ENCODE peak calls at places on chromosomes 3 and 15, in five cellular contexts. One of them, this sample, is unnamed.

GRCh38 chr3:30664884-30665283 is 58.5 kb downstream of the TGFBR2 start:
- DNase-seq in mammary epithelial cell: no peak
- DNase-seq in PC-9: no peak
- DNase-seq in NT2/D1: no peak
- DNase-seq in keratinocyte: no peak
- DNase-seq in this sample: no peak

GRCh38 chr15:47717036-47717611 is at the start of gene SEMA6D:
- DNase-seq in PC-9: no peak
- DNase-seq in NT2/D1: no peak
- DNase-seq in keratinocyte: no peak
- DNase-seq in mammary epithelial cell: peak
- DNase-seq in this sample: peak

GRCh38 chr3:30646961-30647752 is 40.8 kb downstream of the TGFBR2 start:
- DNase-seq in keratinocyte: no peak
- DNase-seq in PC-9: no peak
- DNase-seq in NT2/D1: no peak
- DNase-seq in mammary epithelial cell: no peak
- DNase-seq in this sample: no peak

GRCh38 chr3:5238545-5238944 is 51.0 kb downstream of the EDEM1 start:
- DNase-seq in PC-9: no peak
- DNase-seq in mammary epithelial cell: no peak
- DNase-seq in NT2/D1: no peak
- DNase-seq in keratinocyte: no peak
- DNase-seq in this sample: no peak

GRCh38 chr3:153373571-153373970 is 211.5 kb downstream of the RAP2B start:
- DNase-seq in mammary epithelial cell: no peak
- DNase-seq in keratinocyte: no peak
- DNase-seq in PC-9: no peak
- DNase-seq in NT2/D1: no peak
- DNase-seq in this sample: peak

GRCh38 chr3:10555263-10555662 is 49.9 kb upstream of the ATP2B2 start:
- DNase-seq in keratinocyte: no peak
- DNase-seq in mammary epithelial cell: no peak
- DNase-seq in PC-9: no peak
- DNase-seq in NT2/D1: no peak
- DNase-seq in this sample: no peak

GRCh38 chr3:179929091-179929529 is 107.6 kb downstream of the PEX5L start:
- DNase-seq in mammary epithelial cell: peak
- DNase-seq in keratinocyte: peak
- DNase-seq in NT2/D1: peak
- DNase-seq in PC-9: peak
- DNase-seq in this sample: peak

GRCh38 chr15:67201136-67201535 is 53.3 kb downstream of the AAGAB start:
- DNase-seq in PC-9: peak
- DNase-seq in NT2/D1: no peak
- DNase-seq in mammary epithelial cell: no peak
- DNase-seq in keratinocyte: no peak
- DNase-seq in this sample: no peak

GRCh38 chr3:70989174-70989573 is 594.4 kb downstream of the FOXP1 start:
- DNase-seq in PC-9: no peak
- DNase-seq in keratinocyte: no peak
- DNase-seq in NT2/D1: no peak
- DNase-seq in mammary epithelial cell: no peak
- DNase-seq in this sample: peak

GRCh38 chr15:38129531-38130199 is 123.0 kb upstream of the SPRED1 start:
- DNase-seq in keratinocyte: peak
- DNase-seq in PC-9: no peak
- DNase-seq in NT2/D1: no peak
- DNase-seq in mammary epithelial cell: peak
- DNase-seq in this sample: peak

GRCh38 chr15:39511915-39512260 is 69.0 kb upstream of the THBS1 start:
- DNase-seq in keratinocyte: no peak
- DNase-seq in NT2/D1: no peak
- DNase-seq in PC-9: no peak
- DNase-seq in mammary epithelial cell: no peak
- DNase-seq in this sample: no peak

GRCh38 chr3:123595396-123595795 is 10.5 kb upstream of the HACD2 start:
- DNase-seq in mammary epithelial cell: no peak
- DNase-seq in keratinocyte: no peak
- DNase-seq in PC-9: no peak
- DNase-seq in NT2/D1: no peak
- DNase-seq in this sample: no peak

GRCh38 chr3:69838217-69838616 is 99.0 kb downstream of the MITF start:
- DNase-seq in NT2/D1: no peak
- DNase-seq in mammary epithelial cell: peak
- DNase-seq in PC-9: no peak
- DNase-seq in keratinocyte: no peak
- DNase-seq in this sample: no peak

GRCh38 chr15:92197761-92198160 is 195.9 kb upstream of the ST8SIA2 start:
- DNase-seq in keratinocyte: no peak
- DNase-seq in mammary epithelial cell: no peak
- DNase-seq in PC-9: no peak
- DNase-seq in NT2/D1: no peak
- DNase-seq in this sample: no peak

GRCh38 chr3:184338538-184338945 is 1.1 kb downstream of the FAM131A start:
- DNase-seq in PC-9: no peak
- DNase-seq in mammary epithelial cell: no peak
- DNase-seq in NT2/D1: no peak
- DNase-seq in keratinocyte: no peak
- DNase-seq in this sample: peak

GRCh38 chr3:100603449-100603848 is 6.0 kb upstream of the ADGRG7 start:
- DNase-seq in PC-9: peak
- DNase-seq in keratinocyte: no peak
- DNase-seq in NT2/D1: peak
- DNase-seq in mammary epithelial cell: peak
- DNase-seq in this sample: peak

GRCh38 chr3:30397030-30397429 is 209.4 kb upstream of the TGFBR2 start:
- DNase-seq in PC-9: no peak
- DNase-seq in NT2/D1: no peak
- DNase-seq in keratinocyte: no peak
- DNase-seq in mammary epithelial cell: no peak
- DNase-seq in this sample: no peak

GRCh38 chr15:48205981-48206380 is at the start of gene SLC12A1:
- DNase-seq in NT2/D1: no peak
- DNase-seq in keratinocyte: no peak
- DNase-seq in mammary epithelial cell: no peak
- DNase-seq in PC-9: no peak
- DNase-seq in this sample: no peak

GRCh38 chr3:114442251-114442650 is 148.4 kb downstream of the TIGIT start:
- DNase-seq in keratinocyte: no peak
- DNase-seq in PC-9: peak
- DNase-seq in NT2/D1: no peak
- DNase-seq in mammary epithelial cell: no peak
- DNase-seq in this sample: peak

GRCh38 chr3:46024131-46024530 is 3.2 kb downstream of the XCR1 start:
- DNase-seq in keratinocyte: no peak
- DNase-seq in mammary epithelial cell: no peak
- DNase-seq in PC-9: no peak
- DNase-seq in NT2/D1: no peak
- DNase-seq in this sample: no peak

GRCh38 chr3:81920805-81921204 is 159.4 kb upstream of the GBE1 start:
- DNase-seq in mammary epithelial cell: no peak
- DNase-seq in keratinocyte: no peak
- DNase-seq in PC-9: no peak
- DNase-seq in NT2/D1: no peak
- DNase-seq in this sample: no peak

GRCh38 chr3:115401891-115402501 is 221.3 kb upstream of the GAP43 start:
- DNase-seq in mammary epithelial cell: peak
- DNase-seq in NT2/D1: no peak
- DNase-seq in keratinocyte: no peak
- DNase-seq in PC-9: no peak
- DNase-seq in this sample: peak

GRCh38 chr15:91924842-91925495 is 71.5 kb downstream of the SLCO3A1 start:
- DNase-seq in mammary epithelial cell: no peak
- DNase-seq in keratinocyte: no peak
- DNase-seq in PC-9: no peak
- DNase-seq in NT2/D1: no peak
- DNase-seq in this sample: no peak

GRCh38 chr3:72818092-72818721 is 30.0 kb downstream of the SHQ1 start:
- DNase-seq in mammary epithelial cell: peak
- DNase-seq in keratinocyte: no peak
- DNase-seq in PC-9: peak
- DNase-seq in NT2/D1: no peak
- DNase-seq in this sample: peak

DNA sequence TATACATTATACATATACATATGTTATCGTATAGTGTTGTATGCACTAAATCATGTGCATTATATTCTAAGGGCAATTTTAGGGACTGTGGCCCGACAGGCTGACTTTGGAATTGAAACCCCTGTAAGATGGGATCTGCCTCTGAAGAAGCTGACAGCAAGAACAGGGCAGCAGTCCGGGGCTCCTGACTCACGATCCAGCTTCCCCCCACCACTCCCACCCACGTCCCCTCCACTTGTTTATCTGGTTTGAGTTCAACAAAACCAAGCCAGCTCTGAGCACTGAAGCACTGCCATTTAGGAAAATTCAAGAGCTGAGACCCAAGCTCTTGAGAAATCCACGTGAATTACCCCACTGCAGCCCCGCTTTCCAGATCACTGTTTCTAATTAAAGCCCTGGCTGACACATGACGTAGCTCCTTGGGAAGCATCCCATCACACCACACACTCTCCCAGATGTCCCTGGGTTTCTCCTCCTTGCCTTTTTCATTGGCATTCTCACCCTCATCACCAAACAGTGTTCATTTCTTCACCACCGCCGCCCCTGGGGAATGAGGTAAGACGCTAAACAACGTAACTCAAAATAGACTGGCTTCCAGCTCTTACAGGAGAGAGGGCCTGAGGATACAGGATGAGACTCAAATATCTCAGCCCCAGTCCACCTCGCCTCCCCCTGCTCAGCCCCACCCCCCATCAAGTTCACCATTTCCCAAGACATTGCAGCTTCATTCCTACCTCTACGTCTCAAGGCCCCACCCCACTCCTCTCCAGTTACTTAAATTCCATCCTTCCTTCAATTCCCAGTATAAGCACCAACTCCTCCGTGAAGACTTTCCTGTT is 95.5 kb downstream of the SRGAP3 start:
- DNase-seq in mammary epithelial cell: no peak
- DNase-seq in NT2/D1: peak
- DNase-seq in PC-9: no peak
- DNase-seq in keratinocyte: no peak
- DNase-seq in this sample: no peak
- H3K4me3 ChIP-seq in mammary epithelial cell: no peak
- H3K4me3 ChIP-seq in NT2/D1: no peak
- H3K4me3 ChIP-seq in PC-9: no peak
- H3K4me3 ChIP-seq in keratinocyte: no peak
- H3K4me3 ChIP-seq in this sample: no peak

DNA sequence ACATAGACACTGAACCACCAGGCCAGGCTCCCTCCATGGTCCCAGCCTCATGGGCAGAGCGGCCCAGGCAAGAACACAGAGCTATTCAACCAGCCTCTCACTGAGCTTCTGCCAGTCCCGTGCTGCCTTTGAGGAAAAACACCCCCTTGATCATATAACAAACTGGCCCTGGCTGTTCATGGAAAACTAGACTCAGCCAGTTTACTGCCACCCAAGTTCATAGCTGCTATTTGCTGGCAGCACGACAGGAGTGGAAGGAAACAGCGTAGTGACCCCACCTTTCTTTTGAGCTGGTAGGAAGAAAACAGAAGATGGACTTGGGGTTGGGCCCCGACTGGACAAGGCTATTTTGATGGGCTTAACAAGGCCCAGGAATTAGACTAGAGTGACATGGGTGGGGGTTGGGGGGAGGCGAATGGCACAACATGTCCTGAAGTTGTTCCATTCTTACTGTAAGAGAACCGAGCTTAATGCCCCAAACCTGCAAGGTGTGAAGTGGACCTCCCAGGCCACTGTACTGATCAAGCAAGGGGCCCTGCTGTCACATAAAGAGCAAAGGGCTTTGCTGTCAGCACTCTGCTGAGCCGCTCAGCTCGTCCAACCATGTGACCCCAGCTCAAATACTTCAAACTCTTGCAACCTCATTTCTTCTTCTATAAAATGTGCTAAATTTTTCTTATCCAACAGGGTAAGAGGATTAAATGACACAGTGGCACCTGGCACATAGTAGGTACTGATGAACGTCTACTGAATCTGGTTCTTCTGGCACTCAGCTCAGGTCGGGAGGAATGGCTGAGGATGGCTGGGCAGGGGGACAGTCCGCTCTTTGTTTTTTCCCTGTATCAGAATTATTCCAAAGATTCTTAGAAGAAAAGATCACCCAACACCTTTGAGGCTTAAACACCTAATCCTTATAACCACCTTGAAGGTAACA is 1.5 kb downstream of the FBXL22 start:
- DNase-seq in keratinocyte: no peak
- DNase-seq in NT2/D1: no peak
- DNase-seq in PC-9: no peak
- DNase-seq in mammary epithelial cell: no peak
- DNase-seq in this sample: no peak
- H3K4me3 ChIP-seq in keratinocyte: no peak
- H3K4me3 ChIP-seq in NT2/D1: no peak
- H3K4me3 ChIP-seq in PC-9: peak
- H3K4me3 ChIP-seq in mammary epithelial cell: no peak
- H3K4me3 ChIP-seq in this sample: no peak

DNA sequence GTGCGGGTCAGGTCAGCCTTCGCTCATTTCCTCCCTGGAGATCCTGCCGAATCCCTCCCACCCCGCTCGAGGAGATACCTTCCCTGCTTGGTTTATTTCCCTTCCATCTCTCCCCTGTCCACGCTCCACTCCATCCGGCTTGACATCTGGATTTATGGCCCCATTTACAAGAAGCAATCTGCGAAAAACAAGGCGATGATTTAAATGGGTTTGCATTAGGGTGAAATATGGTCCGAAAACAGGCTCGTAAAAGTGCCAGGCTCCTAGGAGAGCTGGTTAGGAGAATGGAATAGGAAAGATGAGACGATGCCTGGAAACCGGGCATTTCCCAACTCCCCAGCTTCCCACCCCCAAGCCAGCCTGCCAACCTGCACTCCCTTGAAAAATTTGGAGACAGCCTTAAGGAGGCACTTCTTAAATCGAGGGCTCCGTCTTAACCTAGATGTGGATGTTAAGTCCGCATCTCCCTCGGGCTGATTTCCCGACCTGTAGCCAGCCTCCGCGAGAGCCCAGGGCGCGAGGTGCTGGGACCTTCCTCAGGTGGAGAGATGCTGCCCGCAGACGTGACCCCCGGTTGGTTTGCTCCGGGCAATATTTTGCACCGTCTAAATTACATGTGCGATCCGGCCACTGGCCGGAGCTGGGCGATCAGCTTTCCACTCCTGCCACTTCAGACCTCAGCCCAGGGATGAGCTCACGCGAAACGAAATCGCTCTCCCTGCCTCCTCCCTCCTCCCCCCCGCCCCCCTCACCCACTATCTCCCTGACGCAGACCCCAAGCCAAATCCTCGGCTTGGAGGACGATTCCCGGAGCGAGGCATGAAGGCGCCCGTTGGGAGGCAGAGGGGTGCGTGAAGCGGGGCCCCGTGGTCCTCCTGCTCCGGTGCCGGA is 1.3 kb downstream of the GRM7 start:
- DNase-seq in keratinocyte: no peak
- DNase-seq in mammary epithelial cell: no peak
- DNase-seq in PC-9: no peak
- DNase-seq in NT2/D1: no peak
- DNase-seq in this sample: no peak
- H3K4me3 ChIP-seq in keratinocyte: no peak
- H3K4me3 ChIP-seq in mammary epithelial cell: no peak
- H3K4me3 ChIP-seq in PC-9: no peak
- H3K4me3 ChIP-seq in NT2/D1: peak
- H3K4me3 ChIP-seq in this sample: no peak

GRCh38 chr3:182364723-182365650 is 428.3 kb upstream of the ATP11B start:
- DNase-seq in PC-9: peak
- DNase-seq in mammary epithelial cell: peak
- DNase-seq in keratinocyte: peak
- DNase-seq in NT2/D1: no peak
- DNase-seq in this sample: peak
- H3K4me3 ChIP-seq in PC-9: no peak
- H3K4me3 ChIP-seq in mammary epithelial cell: peak
- H3K4me3 ChIP-seq in keratinocyte: peak
- H3K4me3 ChIP-seq in NT2/D1: no peak
- H3K4me3 ChIP-seq in this sample: no peak

GRCh38 chr15:75649848-75650247 is 2.1 kb downstream of the SNX33 start:
- DNase-seq in mammary epithelial cell: no peak
- DNase-seq in NT2/D1: no peak
- DNase-seq in PC-9: no peak
- DNase-seq in keratinocyte: no peak
- DNase-seq in this sample: no peak
- H3K4me3 ChIP-seq in mammary epithelial cell: peak
- H3K4me3 ChIP-seq in NT2/D1: no peak
- H3K4me3 ChIP-seq in PC-9: peak
- H3K4me3 ChIP-seq in keratinocyte: peak
- H3K4me3 ChIP-seq in this sample: peak

This sample was measured in bronchial epithelial cell.